ENCODE peak calls at places on chromosomes 6 and 20, in nine cellular contexts. One of them, this sample, is unnamed.

GRCh38 chr20:22490287-22491187 is 93.8 kb downstream of the FOXA2 start:
- DNase-seq in AG04449: no peak
- DNase-seq in left ventricle myocardium inferior: no peak
- DNase-seq in CD8-positive, alpha-beta T cell: no peak
- DNase-seq in prostate gland: peak; percentile 44
- DNase-seq in ovary: no peak
- DNase-seq in PC-3: peak; percentile 61
- DNase-seq in WTC11: peak; percentile 45
- DNase-seq in HFFc6: no peak
- DNase-seq in this sample: no peak

GRCh38 chr20:829531-829930 is 4.0 kb upstream of the FAM110A start:
- DNase-seq in PC-3: no peak
- DNase-seq in CD8-positive, alpha-beta T cell: no peak
- DNase-seq in ovary: no peak
- DNase-seq in prostate gland: no peak
- DNase-seq in AG04449: no peak
- DNase-seq in HFFc6: no peak
- DNase-seq in WTC11: no peak
- DNase-seq in left ventricle myocardium inferior: no peak
- DNase-seq in this sample: no peak

GRCh38 chr6:35719830-35720733 is 16.8 kb upstream of the ARMC12 start:
- DNase-seq in PC-3: no peak
- DNase-seq in prostate gland: no peak
- DNase-seq in CD8-positive, alpha-beta T cell: no peak
- DNase-seq in ovary: peak; percentile 42
- DNase-seq in WTC11: peak; percentile 33
- DNase-seq in HFFc6: no peak
- DNase-seq in left ventricle myocardium inferior: peak; percentile 60
- DNase-seq in AG04449: no peak
- DNase-seq in this sample: no peak

GRCh38 chr6:40907198-40907701 is 131.8 kb downstream of the UNC5CL start:
- DNase-seq in left ventricle myocardium inferior: no peak
- DNase-seq in PC-3: peak; percentile 95
- DNase-seq in AG04449: no peak
- DNase-seq in WTC11: no peak
- DNase-seq in ovary: no peak
- DNase-seq in CD8-positive, alpha-beta T cell: no peak
- DNase-seq in prostate gland: peak; percentile 39
- DNase-seq in HFFc6: peak; percentile 72
- DNase-seq in this sample: no peak

GRCh38 chr6:152821525-152821924 is 70.9 kb downstream of the VIP start:
- DNase-seq in left ventricle myocardium inferior: no peak
- DNase-seq in HFFc6: no peak
- DNase-seq in WTC11: no peak
- DNase-seq in ovary: no peak
- DNase-seq in CD8-positive, alpha-beta T cell: no peak
- DNase-seq in PC-3: no peak
- DNase-seq in prostate gland: no peak
- DNase-seq in AG04449: no peak
- DNase-seq in this sample: no peak

GRCh38 chr6:9485992-9486391 is 928.9 kb downstream of the TFAP2A start:
- DNase-seq in PC-3: no peak
- DNase-seq in WTC11: no peak
- DNase-seq in CD8-positive, alpha-beta T cell: no peak
- DNase-seq in ovary: no peak
- DNase-seq in left ventricle myocardium inferior: no peak
- DNase-seq in AG04449: no peak
- DNase-seq in prostate gland: no peak
- DNase-seq in HFFc6: no peak
- DNase-seq in this sample: no peak

GRCh38 chr20:14622796-14623195 is 285.4 kb upstream of the FLRT3 start:
- DNase-seq in AG04449: no peak
- DNase-seq in PC-3: peak; percentile 83
- DNase-seq in CD8-positive, alpha-beta T cell: no peak
- DNase-seq in prostate gland: no peak
- DNase-seq in HFFc6: no peak
- DNase-seq in WTC11: peak; percentile 27
- DNase-seq in ovary: peak; percentile 8
- DNase-seq in left ventricle myocardium inferior: no peak
- DNase-seq in this sample: no peak

GRCh38 chr6:158933075-158933474 is 66.9 kb downstream of the RSPH3 start:
- DNase-seq in prostate gland: no peak
- DNase-seq in CD8-positive, alpha-beta T cell: no peak
- DNase-seq in ovary: no peak
- DNase-seq in left ventricle myocardium inferior: no peak
- DNase-seq in HFFc6: no peak
- DNase-seq in AG04449: no peak
- DNase-seq in PC-3: no peak
- DNase-seq in WTC11: no peak
- DNase-seq in this sample: no peak

GRCh38 chr6:4155848-4156466 is 20.6 kb upstream of the ECI2 start:
- DNase-seq in HFFc6: peak; percentile 84
- DNase-seq in ovary: peak; percentile 71
- DNase-seq in left ventricle myocardium inferior: peak; percentile 41
- DNase-seq in AG04449: peak; percentile 44
- DNase-seq in WTC11: peak; percentile 76
- DNase-seq in prostate gland: peak; percentile 81
- DNase-seq in PC-3: peak; percentile 93
- DNase-seq in CD8-positive, alpha-beta T cell: peak; percentile 69
- DNase-seq in this sample: peak; percentile 58

GRCh38 chr6:25138024-25138696 is 141.0 kb upstream of the CARMIL1 start:
- DNase-seq in ovary: peak; percentile 53
- DNase-seq in left ventricle myocardium inferior: peak; percentile 38
- DNase-seq in prostate gland: peak; percentile 24
- DNase-seq in AG04449: no peak
- DNase-seq in PC-3: peak; percentile 54
- DNase-seq in HFFc6: peak; percentile 77
- DNase-seq in CD8-positive, alpha-beta T cell: peak; percentile 49
- DNase-seq in WTC11: no peak
- DNase-seq in this sample: peak; percentile 51

GRCh38 chr6:101776919-101777350 is 383.4 kb downstream of the GRIK2 start:
- DNase-seq in PC-3: no peak
- DNase-seq in CD8-positive, alpha-beta T cell: no peak
- DNase-seq in HFFc6: no peak
- DNase-seq in left ventricle myocardium inferior: no peak
- DNase-seq in WTC11: no peak
- DNase-seq in ovary: no peak
- DNase-seq in AG04449: no peak
- DNase-seq in prostate gland: no peak
- DNase-seq in this sample: no peak

GRCh38 chr6:53417141-53417540 is 68.4 kb upstream of the ELOVL5 start:
- DNase-seq in AG04449: no peak
- DNase-seq in WTC11: no peak
- DNase-seq in CD8-positive, alpha-beta T cell: no peak
- DNase-seq in prostate gland: no peak
- DNase-seq in ovary: no peak
- DNase-seq in HFFc6: no peak
- DNase-seq in PC-3: no peak
- DNase-seq in left ventricle myocardium inferior: no peak
- DNase-seq in this sample: no peak
- TF ChIP-seq CTCF in AG04449: no peak
- TF ChIP-seq CTCF in WTC11: no peak
- TF ChIP-seq CTCF in CD8-positive, alpha-beta T cell: no peak
- TF ChIP-seq CTCF in prostate gland: no peak
- TF ChIP-seq CTCF in ovary: no peak
- TF ChIP-seq CTCF in HFFc6: peak; percentile 51
- TF ChIP-seq CTCF in PC-3: no peak
- TF ChIP-seq CTCF in left ventricle myocardium inferior: no peak
- TF ChIP-seq CTCF in this sample: no peak

GRCh38 chr20:34541917-34542316 is 16.6 kb upstream of the MAP1LC3A start:
- DNase-seq in CD8-positive, alpha-beta T cell: no peak
- DNase-seq in WTC11: no peak
- DNase-seq in AG04449: no peak
- DNase-seq in PC-3: no peak
- DNase-seq in prostate gland: no peak
- DNase-seq in left ventricle myocardium inferior: no peak
- DNase-seq in HFFc6: no peak
- DNase-seq in ovary: no peak
- DNase-seq in this sample: no peak

GRCh38 chr20:34546751-34547181 is 11.8 kb upstream of the MAP1LC3A start:
- DNase-seq in WTC11: no peak
- DNase-seq in AG04449: no peak
- DNase-seq in PC-3: no peak
- DNase-seq in ovary: no peak
- DNase-seq in HFFc6: no peak
- DNase-seq in left ventricle myocardium inferior: no peak
- DNase-seq in CD8-positive, alpha-beta T cell: no peak
- DNase-seq in prostate gland: no peak
- DNase-seq in this sample: no peak

GRCh38 chr20:34543457-34544056 is 15.0 kb upstream of the MAP1LC3A start:
- DNase-seq in left ventricle myocardium inferior: no peak
- DNase-seq in CD8-positive, alpha-beta T cell: no peak
- DNase-seq in AG04449: no peak
- DNase-seq in HFFc6: no peak
- DNase-seq in PC-3: no peak
- DNase-seq in prostate gland: no peak
- DNase-seq in WTC11: no peak
- DNase-seq in ovary: no peak
- DNase-seq in this sample: no peak

GRCh38 chr20:34542439-34542838 is 16.1 kb upstream of the MAP1LC3A start:
- DNase-seq in ovary: no peak
- DNase-seq in CD8-positive, alpha-beta T cell: no peak
- DNase-seq in left ventricle myocardium inferior: no peak
- DNase-seq in WTC11: no peak
- DNase-seq in HFFc6: no peak
- DNase-seq in prostate gland: no peak
- DNase-seq in PC-3: no peak
- DNase-seq in AG04449: no peak
- DNase-seq in this sample: no peak

DNA sequence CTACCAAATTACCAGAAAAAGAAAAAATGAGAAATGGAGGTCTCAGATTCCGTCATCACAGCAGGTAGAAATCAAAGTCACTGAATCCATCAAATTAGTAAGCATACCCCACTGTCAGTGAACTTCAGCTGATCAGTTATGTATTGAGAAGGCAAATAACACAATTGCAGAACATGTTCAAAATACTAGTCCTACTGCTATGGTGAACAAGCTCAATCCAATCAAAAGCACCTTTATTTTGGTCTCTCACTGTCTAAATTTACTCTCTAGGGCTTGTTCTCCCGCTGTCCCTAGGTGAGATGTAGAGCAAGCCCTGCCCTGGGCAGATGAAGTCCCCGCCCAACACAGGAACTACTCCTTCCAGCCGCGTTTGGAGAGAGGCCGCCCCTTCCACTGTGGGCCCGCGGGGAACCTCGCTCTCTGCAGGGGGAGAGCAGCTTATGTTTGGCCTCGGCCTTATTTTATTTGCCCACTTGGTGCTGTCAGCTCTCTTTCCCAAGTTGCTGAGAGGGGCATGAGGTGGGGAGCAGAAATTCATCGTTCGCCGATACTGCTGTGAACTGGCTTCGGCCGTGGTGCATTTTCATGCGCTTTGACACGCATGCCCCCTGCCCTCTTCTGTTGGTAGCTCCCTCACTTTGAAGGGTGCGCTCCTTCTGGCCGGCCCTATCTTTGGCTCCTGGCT is 14.3 kb upstream of the MAP1LC3A start:
- DNase-seq in WTC11: peak; percentile 48
- DNase-seq in prostate gland: no peak
- DNase-seq in PC-3: no peak
- DNase-seq in HFFc6: no peak
- DNase-seq in AG04449: no peak
- DNase-seq in ovary: no peak
- DNase-seq in left ventricle myocardium inferior: no peak
- DNase-seq in CD8-positive, alpha-beta T cell: no peak
- DNase-seq in this sample: no peak
- TF ChIP-seq CTCF in WTC11: no peak
- TF ChIP-seq CTCF in prostate gland: no peak
- TF ChIP-seq CTCF in PC-3: no peak
- TF ChIP-seq CTCF in HFFc6: no peak
- TF ChIP-seq CTCF in AG04449: no peak
- TF ChIP-seq CTCF in ovary: no peak
- TF ChIP-seq CTCF in left ventricle myocardium inferior: no peak
- TF ChIP-seq CTCF in CD8-positive, alpha-beta T cell: no peak
- TF ChIP-seq CTCF in this sample: no peak

GRCh38 chr6:44485601-44486000 is 98.1 kb downstream of the CDC5L start:
- DNase-seq in WTC11: no peak
- DNase-seq in prostate gland: no peak
- DNase-seq in ovary: no peak
- DNase-seq in left ventricle myocardium inferior: no peak
- DNase-seq in HFFc6: no peak
- DNase-seq in PC-3: no peak
- DNase-seq in AG04449: no peak
- DNase-seq in CD8-positive, alpha-beta T cell: no peak
- DNase-seq in this sample: no peak
- TF ChIP-seq CTCF in WTC11: no peak
- TF ChIP-seq CTCF in prostate gland: no peak
- TF ChIP-seq CTCF in ovary: no peak
- TF ChIP-seq CTCF in left ventricle myocardium inferior: no peak
- TF ChIP-seq CTCF in HFFc6: peak; percentile 60
- TF ChIP-seq CTCF in PC-3: no peak
- TF ChIP-seq CTCF in AG04449: no peak
- TF ChIP-seq CTCF in CD8-positive, alpha-beta T cell: no peak
- TF ChIP-seq CTCF in this sample: peak; percentile 26

GRCh38 chr6:132257561-132257960 is 143.7 kb downstream of the MOXD1 start:
- DNase-seq in CD8-positive, alpha-beta T cell: no peak
- DNase-seq in left ventricle myocardium inferior: no peak
- DNase-seq in PC-3: no peak
- DNase-seq in ovary: no peak
- DNase-seq in HFFc6: no peak
- DNase-seq in AG04449: no peak
- DNase-seq in prostate gland: no peak
- DNase-seq in WTC11: no peak
- DNase-seq in this sample: no peak

GRCh38 chr6:132256457-132256856 is 144.8 kb downstream of the MOXD1 start:
- DNase-seq in CD8-positive, alpha-beta T cell: no peak
- DNase-seq in WTC11: no peak
- DNase-seq in HFFc6: no peak
- DNase-seq in ovary: no peak
- DNase-seq in PC-3: no peak
- DNase-seq in AG04449: no peak
- DNase-seq in left ventricle myocardium inferior: no peak
- DNase-seq in prostate gland: no peak
- DNase-seq in this sample: no peak

GRCh38 chr6:132261354-132261753 is 139.9 kb downstream of the MOXD1 start:
- DNase-seq in HFFc6: no peak
- DNase-seq in WTC11: no peak
- DNase-seq in AG04449: no peak
- DNase-seq in ovary: no peak
- DNase-seq in left ventricle myocardium inferior: no peak
- DNase-seq in PC-3: no peak
- DNase-seq in prostate gland: no peak
- DNase-seq in CD8-positive, alpha-beta T cell: no peak
- DNase-seq in this sample: no peak

GRCh38 chr6:132264101-132264500 is 137.2 kb downstream of the MOXD1 start:
- DNase-seq in HFFc6: no peak
- DNase-seq in left ventricle myocardium inferior: no peak
- DNase-seq in prostate gland: no peak
- DNase-seq in ovary: no peak
- DNase-seq in AG04449: no peak
- DNase-seq in WTC11: no peak
- DNase-seq in CD8-positive, alpha-beta T cell: no peak
- DNase-seq in PC-3: no peak
- DNase-seq in this sample: no peak

DNA sequence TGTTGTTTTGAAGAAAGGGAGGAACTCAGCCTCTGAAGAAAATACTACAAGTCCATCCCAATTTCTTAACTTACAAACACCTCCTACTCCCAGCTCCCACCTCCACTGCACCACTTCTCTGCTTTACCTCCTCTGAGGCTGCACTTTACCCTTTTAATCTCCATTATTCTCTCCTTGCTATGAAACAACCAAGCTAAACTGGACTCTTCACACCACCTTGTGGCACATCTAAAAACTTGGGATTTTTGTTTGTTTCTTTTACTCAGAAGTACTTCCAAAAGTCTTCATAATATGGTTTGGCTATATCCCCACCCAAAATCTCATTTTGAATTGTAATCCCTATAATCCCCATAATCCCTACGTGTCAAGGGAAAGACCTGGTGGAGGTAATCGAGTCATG is 142.2 kb downstream of the MOXD1 start:
- DNase-seq in HFFc6: peak; percentile 29
- DNase-seq in WTC11: no peak
- DNase-seq in prostate gland: no peak
- DNase-seq in left ventricle myocardium inferior: no peak
- DNase-seq in PC-3: peak; percentile 40
- DNase-seq in AG04449: no peak
- DNase-seq in CD8-positive, alpha-beta T cell: no peak
- DNase-seq in ovary: no peak
- DNase-seq in this sample: no peak
- TF ChIP-seq CTCF in HFFc6: peak; percentile 80
- TF ChIP-seq CTCF in WTC11: no peak
- TF ChIP-seq CTCF in prostate gland: no peak
- TF ChIP-seq CTCF in left ventricle myocardium inferior: peak; percentile 29
- TF ChIP-seq CTCF in PC-3: peak; percentile 59
- TF ChIP-seq CTCF in AG04449: peak; percentile 19
- TF ChIP-seq CTCF in CD8-positive, alpha-beta T cell: no peak
- TF ChIP-seq CTCF in ovary: no peak
- TF ChIP-seq CTCF in this sample: peak; percentile 43

This sample was measured in AG09319.